ENCODE peak calls at places on chromosomes 7 and 10, in six cellular contexts. F is GM12865, U is colonic mucosa, E is lower lobe of right lung, R is tibial artery, Z is HL-60. S is an unnamed sample.
A peak's percentile ranks its signal among the peaks of the same experiment; 100 is the strongest.

GRCh38 chr7:131586259-131586658 is 29.8 kb upstream of the PODXL start:
- DNase-seq in F (no peak), U (peak; percentile 18), E (no peak), R (no peak), Z (no peak), S (no peak)

GRCh38 chr10:116829711-116830110 is 19.6 kb upstream of the ENO4 start:
- DNase-seq in F (no peak), U (no peak), E (no peak), R (no peak), Z (no peak), S (no peak)

GRCh38 chr10:120732643-120733313 is 118.4 kb upstream of the WDR11 start:
- DNase-seq in F (no peak), U (no peak), E (no peak), R (no peak), Z (no peak), S (peak; percentile 92)

GRCh38 chr7:74292757-74293576 is 3.8 kb downstream of the CLIP2 start:
- DNase-seq in F (no peak), U (peak; percentile 92), E (no peak), R (no peak), Z (peak; percentile 73), S (no peak)

GRCh38 chr7:141645188-141645587 is 56.8 kb downstream of the DENND11 start:
- DNase-seq in F (no peak), U (no peak), E (no peak), R (no peak), Z (no peak), S (no peak)

GRCh38 chr7:132065973-132066611 is 509.7 kb upstream of the PODXL start:
- DNase-seq in F (no peak), U (no peak), E (no peak), R (no peak), Z (no peak), S (no peak)

GRCh38 chr7:13845601-13846000 is 143.9 kb downstream of the ETV1 start:
- DNase-seq in F (no peak), U (no peak), E (no peak), R (no peak), Z (no peak), S (no peak)

GRCh38 chr7:29482056-29482455 is 81.6 kb upstream of the PRR15 start:
- DNase-seq in F (no peak), U (no peak), E (no peak), R (no peak), Z (no peak), S (no peak)

GRCh38 chr7:143385891-143386781 is 5.0 kb downstream of the ZYX start:
- DNase-seq in F (no peak), U (no peak), E (peak; percentile 51), R (no peak), Z (peak; percentile 81), S (no peak)

GRCh38 chr10:44878704-44879530 is 32.2 kb upstream of the TMEM72 start:
- DNase-seq in F (peak; percentile 78), U (peak; percentile 90), E (peak; percentile 89), R (peak; percentile 81), Z (peak; percentile 77), S (peak; percentile 67)

GRCh38 chr7:128427289-128427891 is 17.6 kb upstream of the IMPDH1 start:
- DNase-seq in F (peak; percentile 65), U (peak; percentile 41), E (no peak), R (no peak), Z (peak; percentile 51), S (peak; percentile 50)

GRCh38 chr10:17348111-17349008 is 106.0 kb downstream of the ST8SIA6 start:
- DNase-seq in F (no peak), U (no peak), E (no peak), R (peak; percentile 22), Z (no peak), S (peak; percentile 92)
- H3K4me3 ChIP-seq in F (no peak overlapping the region), U (no peak overlapping the region), E (peak overlapping the region; percentile 24), R (peak overlapping the region; percentile 24), Z (no peak overlapping the region), S (no peak overlapping the region)

GRCh38 chr10:69736866-69737641 is 64.7 kb upstream of the COL13A1 start:
- DNase-seq in F (no peak), U (no peak), E (no peak), R (no peak), Z (no peak), S (no peak)

GRCh38 chr10:69734416-69734796 is 67.3 kb upstream of the COL13A1 start:
- DNase-seq in F (no peak), U (no peak), E (no peak), R (no peak), Z (no peak), S (no peak)

GRCh38 chr10:69733791-69734261 is 67.9 kb upstream of the COL13A1 start:
- DNase-seq in F (no peak), U (peak; percentile 30), E (no peak), R (no peak), Z (no peak), S (peak; percentile 67)

GRCh38 chr10:69732826-69733150 is 68.9 kb upstream of the COL13A1 start:
- DNase-seq in F (no peak), U (no peak), E (no peak), R (no peak), Z (no peak), S (no peak)

GRCh38 chr10:69734797-69735468 is 66.8 kb upstream of the COL13A1 start:
- DNase-seq in F (peak; percentile 36), U (no peak), E (no peak), R (no peak), Z (peak; percentile 38), S (no peak)
- TF ChIP-seq CTCF in F (no peak), U (no peak), E (no peak), R (no peak), Z (no peak), S (no peak)

DNA sequence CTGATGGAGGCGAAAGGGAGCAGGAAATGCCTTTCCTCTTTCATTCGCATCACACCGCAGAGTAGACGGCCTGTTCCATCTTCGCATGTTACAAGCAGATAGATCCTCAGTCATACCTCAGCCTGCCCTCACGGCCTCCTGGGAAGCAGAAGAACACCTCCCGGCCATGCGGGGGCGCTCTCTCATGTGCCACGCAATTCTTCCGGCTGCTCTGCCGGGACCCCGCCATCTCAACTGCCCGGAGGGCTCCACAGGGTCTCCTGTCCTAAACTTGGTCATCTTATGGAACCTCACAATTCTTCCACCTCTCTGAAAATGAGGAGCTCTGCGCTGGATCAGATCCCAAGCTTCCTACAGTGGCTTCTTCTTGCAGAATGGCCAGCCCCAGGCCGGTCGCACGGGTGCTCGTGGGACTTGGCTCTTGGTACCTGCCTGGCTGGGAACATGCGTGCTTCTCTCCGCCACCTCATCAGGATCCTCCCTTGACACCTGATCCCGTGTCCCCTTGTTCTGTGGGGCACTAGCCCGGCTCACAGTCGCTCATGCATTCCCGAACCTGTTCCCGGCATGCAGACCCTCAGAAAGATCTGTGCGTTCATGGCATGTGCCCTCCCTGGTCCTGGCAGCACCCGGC is 262.8 kb upstream of the SHH start:
- DNase-seq in F (no peak), U (no peak), E (no peak), R (no peak), Z (no peak), S (no peak)
- H3K4me3 ChIP-seq in F (no peak overlapping the region), U (no peak overlapping the region), E (no peak overlapping the region), R (no peak overlapping the region), Z (no peak overlapping the region), S (no peak overlapping the region)

DNA sequence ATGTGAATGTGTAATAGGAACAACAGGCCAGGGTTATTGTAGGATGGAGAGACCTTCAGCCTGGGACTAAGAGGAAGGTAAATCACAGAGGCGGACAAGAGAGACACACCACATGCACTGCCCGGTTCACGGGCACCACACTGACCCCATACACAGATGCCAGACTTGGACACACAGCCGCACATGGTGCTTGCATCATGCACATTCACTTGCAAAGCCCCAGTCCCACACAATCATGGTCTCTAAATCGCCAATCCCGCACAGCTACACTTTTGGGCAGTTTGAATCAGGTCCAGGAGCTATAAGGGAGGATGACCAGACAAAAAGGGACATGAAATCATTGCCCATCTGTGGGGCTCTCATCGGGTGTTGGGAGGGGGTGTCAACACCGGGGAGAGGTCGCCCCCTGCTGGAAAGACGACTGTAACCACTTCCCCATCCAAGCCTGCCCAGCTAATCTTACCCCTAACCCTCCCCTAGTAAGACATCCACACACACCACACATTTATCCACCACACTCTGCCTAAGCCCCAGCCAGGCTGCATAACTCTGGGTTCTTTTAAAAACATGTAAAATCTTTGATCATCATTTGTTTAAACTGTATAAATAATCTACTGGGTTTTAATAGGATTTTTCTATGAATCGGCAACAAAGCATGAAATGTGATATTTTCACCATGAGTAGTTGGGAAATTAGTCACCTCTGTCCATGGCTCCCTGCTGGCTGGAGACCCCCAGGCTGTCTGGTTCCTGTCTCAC is 40.5 kb upstream of the SLF2 start:
- DNase-seq in F (peak; percentile 53), U (peak; percentile 48), E (no peak), R (no peak), Z (peak; percentile 68), S (peak; percentile 21)
- TF ChIP-seq CTCF in F (peak; percentile 70), U (peak; percentile 43), E (peak; percentile 33), R (peak; percentile 15), Z (peak; percentile 48), S (peak; percentile 74)

DNA sequence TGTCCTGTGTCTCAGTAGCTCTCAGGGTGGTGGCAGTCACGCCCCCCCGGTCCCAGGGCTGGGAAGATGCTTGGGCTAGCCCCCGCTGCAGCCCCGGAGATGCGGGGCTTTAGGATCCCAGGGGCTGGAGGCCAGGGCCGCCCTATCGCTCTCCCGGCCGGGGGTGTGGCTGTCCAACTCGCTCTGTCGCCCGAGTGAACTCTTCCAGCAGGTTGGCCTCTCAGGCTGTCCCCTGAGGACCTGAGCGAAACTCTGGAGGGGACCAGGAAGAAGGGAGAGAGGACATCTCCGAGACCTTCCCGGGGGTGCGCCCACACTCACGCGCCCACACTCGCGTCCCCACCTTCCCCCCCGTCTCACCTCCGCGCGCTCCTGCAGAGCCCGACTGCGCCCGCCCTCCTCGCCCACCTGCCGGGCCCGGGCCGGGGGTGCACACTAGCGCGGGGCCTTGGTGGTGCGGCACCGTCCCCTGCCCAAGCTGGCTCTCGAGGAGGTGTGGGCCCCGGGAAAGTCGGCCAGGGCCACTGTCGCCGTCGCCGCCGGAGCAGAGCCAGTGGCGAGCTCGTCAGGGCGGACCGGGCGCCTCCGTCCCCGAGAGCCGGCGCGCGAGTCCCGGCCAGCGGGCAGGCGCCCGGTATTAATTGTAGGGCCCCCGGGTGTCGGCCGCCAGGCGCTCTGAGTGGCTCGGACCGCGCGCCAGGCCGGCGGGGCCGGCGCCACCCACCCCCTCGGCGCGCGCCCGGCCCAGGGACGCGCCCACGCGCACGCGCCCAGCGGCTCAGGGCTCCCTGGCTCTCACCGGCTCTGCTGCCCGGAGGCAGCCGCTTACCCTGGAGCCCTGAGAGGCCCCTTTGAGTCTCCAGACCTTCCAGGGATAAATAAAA is 101.8 kb upstream of the SVIL start:
- DNase-seq in F (no peak), U (peak; percentile 73), E (peak; percentile 83), R (peak; percentile 62), Z (peak; percentile 17), S (no peak)
- H3K4me3 ChIP-seq in F (no peak overlapping the region), U (peak overlapping the region; percentile 78), E (peak overlapping the region; percentile 71), R (peak overlapping the region; percentile 84), Z (peak overlapping the region; percentile 56), S (peak overlapping the region; percentile 63)

GRCh38 chr10:131082201-131082850 is 229.2 kb downstream of the TCERG1L start:
- DNase-seq in F (no peak), U (no peak), E (no peak), R (no peak), Z (no peak), S (no peak)

GRCh38 chr10:131082991-131083465 is 228.5 kb downstream of the TCERG1L start:
- DNase-seq in F (no peak), U (no peak), E (no peak), R (no peak), Z (no peak), S (no peak)

GRCh38 chr10:131084791-131085585 is 226.5 kb downstream of the TCERG1L start:
- DNase-seq in F (no peak), U (no peak), E (no peak), R (no peak), Z (no peak), S (no peak)

GRCh38 chr10:131085586-131085860 is 226.0 kb downstream of the TCERG1L start:
- DNase-seq in F (no peak), U (no peak), E (no peak), R (no peak), Z (no peak), S (no peak)

GRCh38 chr10:131083915-131084790 is 227.4 kb downstream of the TCERG1L start:
- DNase-seq in F (no peak), U (no peak), E (no peak), R (peak; percentile 13), Z (no peak), S (no peak)
- TF ChIP-seq CTCF in F (no peak), U (no peak), E (no peak), R (no peak), Z (no peak), S (no peak)

S was measured in bronchial epithelial cell.